ENCODE peak calls at places on chromosome 2, in five cellular contexts. I, E, F, U and K are unnamed samples.
A peak's percentile ranks its signal among the peaks of the same experiment; 100 is the strongest.

GRCh38 chr2:207143474-207144190 is 22.1 kb downstream of the KLF7 start:
- DNase-seq in I (peak; percentile 80), E (peak; percentile 69), F (no peak), U (peak; percentile 74), K (peak; percentile 30)

GRCh38 chr2:185375731-185376130 is 362.9 kb upstream of the FSIP2 start:
- DNase-seq in I (no peak), E (no peak), F (no peak), U (no peak), K (no peak)

GRCh38 chr2:108367776-108368175 is 10.0 kb upstream of the SULT1C4 start:
- DNase-seq in I (no peak), E (no peak), F (no peak), U (no peak), K (no peak)

GRCh38 chr2:81996332-81996731 is 1691.8 kb upstream of the LRRTM1 start:
- DNase-seq in I (no peak), E (no peak), F (no peak), U (no peak), K (no peak)

GRCh38 chr2:39306626-39307025 is 62.9 kb upstream of the CDKL4 start:
- DNase-seq in I (no peak), E (no peak), F (no peak), U (no peak), K (no peak)

GRCh38 chr2:76268928-76269327 is 558.2 kb upstream of the GCFC2 start:
- DNase-seq in I (peak; percentile 9), E (no peak), F (no peak), U (peak; percentile 77), K (no peak)

GRCh38 chr2:150272404-150272803 is 215.1 kb downstream of the RND3 start:
- DNase-seq in I (no peak), E (no peak), F (no peak), U (no peak), K (no peak)

GRCh38 chr2:160205511-160205910 is 5.4 kb upstream of the ITGB6 start:
- DNase-seq in I (no peak), E (no peak), F (peak; percentile 98), U (peak; percentile 75), K (no peak)

GRCh38 chr2:16238001-16238755 is 297.8 kb downstream of the MYCN start:
- DNase-seq in I (no peak), E (no peak), F (no peak), U (no peak), K (no peak)

GRCh38 chr2:153477096-153477555 is 1.4 kb downstream of the RPRM start:
- DNase-seq in I (no peak), E (no peak), F (no peak), U (no peak), K (no peak)

GRCh38 chr2:313991-314390 is 26.1 kb upstream of the ALKAL2 start:
- DNase-seq in I (no peak), E (no peak), F (no peak), U (no peak), K (no peak)

GRCh38 chr2:98252394-98252793 is 93.9 kb upstream of the CNGA3 start:
- DNase-seq in I (no peak), E (no peak), F (no peak), U (no peak), K (no peak)

GRCh38 chr2:129396980-129397599 is 582.4 kb upstream of the RAB6C start:
- DNase-seq in I (peak; percentile 16), E (no peak), F (no peak), U (peak; percentile 11), K (no peak)

GRCh38 chr2:201908901-201909300 is 102.6 kb downstream of the CDK15 start:
- DNase-seq in I (no peak), E (no peak), F (no peak), U (no peak), K (no peak)

GRCh38 chr2:176845718-176846117 is 366.9 kb upstream of the HNRNPA3 start:
- DNase-seq in I (no peak), E (no peak), F (no peak), U (no peak), K (no peak)

GRCh38 chr2:188645982-188646381 is 328.2 kb upstream of the COL3A1 start:
- DNase-seq in I (no peak), E (no peak), F (no peak), U (no peak), K (no peak)

GRCh38 chr2:173076557-173077345 is 1.1 kb downstream of the MAP3K20 start:
- DNase-seq in I (peak; percentile 56), E (no peak), F (no peak), U (peak; percentile 76), K (no peak)

GRCh38 chr2:173079968-173080860 is 4.6 kb downstream of the MAP3K20 start:
- DNase-seq in I (no peak), E (no peak), F (peak; percentile 99), U (peak; percentile 91), K (no peak)

GRCh38 chr2:173077506-173078177 is 2.0 kb downstream of the MAP3K20 start:
- DNase-seq in I (no peak), E (no peak), F (no peak), U (peak; percentile 90), K (no peak)

GRCh38 chr2:173075781-173076556 is at the start of gene MAP3K20:
- DNase-seq in I (peak; percentile 82), E (no peak), F (peak; percentile 52), U (peak; percentile 77), K (peak; percentile 27)

DNA sequence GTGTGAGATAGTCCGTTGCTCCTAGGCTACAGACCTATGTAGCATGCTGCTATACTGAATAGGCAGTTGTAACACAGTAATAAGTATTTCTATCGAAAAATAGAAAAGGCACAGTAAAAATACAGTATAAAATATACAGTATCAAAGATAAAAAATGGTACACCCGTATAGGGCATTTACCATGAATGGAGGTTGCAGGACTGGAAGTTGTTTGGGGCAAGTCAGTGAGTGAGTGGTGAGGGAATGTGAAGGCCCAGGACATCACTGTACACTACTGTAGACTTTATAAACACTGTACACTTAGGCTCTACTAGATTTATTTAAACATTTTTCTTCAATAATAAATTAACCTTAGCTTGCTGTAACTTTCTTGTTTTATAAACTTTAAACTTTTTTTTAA is 3.5 kb downstream of the MAP3K20 start:
- DNase-seq in I (no peak), E (no peak), F (no peak), U (peak; percentile 53), K (no peak)
- H3K27ac ChIP-seq in I (peak overlapping the region; percentile 98), E (no peak overlapping the region), F (peak overlapping the region; percentile 61), U (peak overlapping the region; percentile 79), K (no peak overlapping the region)

GRCh38 chr2:26681656-26682055 is 10.9 kb upstream of the KCNK3 start:
- DNase-seq in I (no peak), E (no peak), F (no peak), U (no peak), K (no peak)

GRCh38 chr2:26682155-26682554 is 10.4 kb upstream of the KCNK3 start:
- DNase-seq in I (no peak), E (no peak), F (no peak), U (no peak), K (no peak)

GRCh38 chr2:26685943-26686839 is 6.3 kb upstream of the KCNK3 start:
- DNase-seq in I (no peak), E (no peak), F (no peak), U (no peak), K (no peak)

GRCh38 chr2:26685312-26685711 is 7.2 kb upstream of the KCNK3 start:
- DNase-seq in I (no peak), E (no peak), F (no peak), U (no peak), K (no peak)

GRCh38 chr2:26683583-26683982 is 8.9 kb upstream of the KCNK3 start:
- DNase-seq in I (no peak), E (no peak), F (no peak), U (no peak), K (no peak)
- H3K27me3 ChIP-seq in I (no peaks in the 10 kb centered on the region), E (no peaks in the 10 kb centered on the region), F (no peaks in the 10 kb centered on the region), U (peaks cover 7% of the 10 kb centered on the region), K (peaks cover 3% of the 10 kb centered on the region)

GRCh38 chr2:120771111-120771555 is 35.5 kb downstream of the GLI2 start:
- DNase-seq in I (no peak), E (no peak), F (no peak), U (no peak), K (no peak)
- H3K4me1 ChIP-seq in I (peaks cover 19% of the 10 kb centered on the region), E (no peaks in the 10 kb centered on the region), F (no peaks in the 10 kb centered on the region), U (peaks cover 32% of the 10 kb centered on the region), K (no peaks in the 10 kb centered on the region)

DNA sequence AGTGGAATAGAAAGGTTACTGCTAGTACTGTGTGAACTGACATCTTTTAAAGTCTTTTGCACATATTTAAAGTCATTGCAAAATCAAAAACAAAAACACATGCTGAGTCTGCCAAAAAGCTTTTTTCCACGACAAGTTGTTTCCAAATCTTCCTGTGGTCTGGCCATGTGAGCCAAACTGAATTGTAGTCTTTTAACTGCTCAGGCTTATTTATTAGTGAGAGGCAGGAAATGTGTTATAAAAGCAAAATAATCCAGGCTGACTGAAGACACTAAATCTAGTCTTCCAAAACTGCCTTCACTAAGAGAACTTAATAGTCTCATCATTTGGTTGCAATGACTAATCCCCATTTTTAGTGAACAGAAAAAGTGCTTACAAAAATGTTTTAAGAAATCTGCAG is 2.3 kb downstream of the KRCC1 start:
- DNase-seq in I (no peak), E (no peak), F (no peak), U (peak; percentile 78), K (no peak)
- H3K27ac ChIP-seq in I (peak overlapping the region; percentile 98), E (peak overlapping the region; percentile 96), F (no peak overlapping the region), U (no peak overlapping the region), K (no peak overlapping the region)

GRCh38 chr2:231007159-231008045 is 11.5 kb downstream of the SPATA3 start:
- DNase-seq in I (no peak), E (no peak), F (no peak), U (no peak), K (no peak)
- H3K27me3 ChIP-seq in I (peaks cover under 1% of the 10 kb centered on the region), E (no peaks in the 10 kb centered on the region), F (peaks cover 17% of the 10 kb centered on the region), U (peaks cover 6% of the 10 kb centered on the region), K (no peaks in the 10 kb centered on the region)

DNA sequence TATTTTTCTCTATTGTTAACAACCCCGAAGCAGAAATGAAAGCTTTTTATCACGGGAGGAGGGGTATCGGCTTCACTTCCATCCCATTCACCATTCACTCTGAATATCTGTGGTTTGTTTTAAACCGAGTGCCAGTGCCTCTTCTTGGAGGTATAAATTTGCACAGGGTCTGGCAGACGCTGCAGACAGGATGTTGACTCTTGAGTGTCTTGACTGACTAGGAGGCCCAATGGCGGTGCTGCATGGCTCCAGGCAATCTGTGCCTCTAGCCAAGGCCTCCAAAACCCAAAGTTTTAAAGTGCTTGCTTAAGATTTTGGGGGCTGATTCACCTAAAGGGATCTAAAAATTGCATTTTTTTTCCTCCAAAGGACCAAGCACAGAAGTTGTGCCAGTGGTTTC is 183.8 kb downstream of the LTBP1 start:
- DNase-seq in I (no peak), E (no peak), F (no peak), U (no peak), K (no peak)
- H3K4me1 ChIP-seq in I (peaks cover 64% of the 10 kb centered on the region), E (no peaks in the 10 kb centered on the region), F (no peaks in the 10 kb centered on the region), U (peaks cover 17% of the 10 kb centered on the region), K (no peaks in the 10 kb centered on the region)

DNA sequence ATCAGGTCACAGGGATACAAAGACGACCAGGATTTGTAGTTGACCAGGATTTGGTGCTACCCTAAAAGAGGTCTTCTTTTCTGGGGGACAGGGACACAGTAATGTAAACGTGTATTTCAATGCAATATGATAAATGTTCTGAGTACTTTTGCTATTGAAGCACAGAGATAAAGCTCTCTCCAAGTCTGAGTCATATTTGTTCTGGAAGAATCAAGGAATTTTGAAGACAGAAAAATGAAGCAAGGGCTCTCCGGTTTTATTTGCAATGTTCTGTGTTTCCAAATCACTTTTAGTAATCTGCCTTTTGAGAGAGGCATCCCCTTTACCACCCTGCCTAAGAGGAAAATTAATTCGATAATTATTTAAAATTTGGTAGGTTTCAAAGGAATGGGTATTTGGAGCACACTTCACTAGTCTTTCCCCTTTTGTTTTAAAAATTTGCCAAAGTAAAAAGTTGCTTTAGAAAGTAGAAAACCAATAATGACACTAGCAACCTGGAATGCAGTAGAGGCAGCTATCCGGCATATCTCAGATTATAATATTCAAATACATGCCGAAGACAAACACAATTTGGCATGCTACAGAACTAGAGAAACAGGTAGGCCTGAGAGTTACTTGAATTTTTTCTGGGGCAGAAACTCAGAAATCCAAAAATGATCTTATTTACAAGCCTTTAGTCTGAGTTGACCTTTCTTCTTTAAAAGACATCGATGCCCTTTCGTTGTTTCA is 82.7 kb downstream of the MREG start:
- DNase-seq in I (no peak), E (no peak), F (peak; percentile 89), U (peak; percentile 48), K (no peak)
- H3K27ac ChIP-seq in I (no peak overlapping the region), E (no peak overlapping the region), F (peak overlapping the region; percentile 82), U (no peak overlapping the region), K (no peak overlapping the region)